ENCODE peak calls at places on chromosomes 13 and 19, in seven cellular contexts. E, S, L, Z, F, W and R are unnamed samples.
A peak's percentile ranks its signal among the peaks of the same experiment; 100 is the strongest.

GRCh38 chr13:91409661-91410060 is 11.2 kb downstream of the GPC5 start:
- DNase-seq in E (no peak), S (no peak), L (no peak), Z (no peak), F (no peak), W (no peak), R (no peak)

GRCh38 chr19:1601613-1602064 is 3.6 kb downstream of the UQCR11 start:
- DNase-seq in E (no peak), S (no peak), L (no peak), Z (no peak), F (no peak), W (no peak), R (no peak)

GRCh38 chr13:32261567-32261966 is 53.6 kb downstream of the ZAR1L start:
- DNase-seq in E (peak; percentile 24), S (peak; percentile 69), L (peak; percentile 91), Z (peak; percentile 91), F (peak; percentile 50), W (peak; percentile 96), R (no peak)

GRCh38 chr19:17762505-17763229 is 11.4 kb downstream of the FCHO1 start:
- DNase-seq in E (no peak), S (no peak), L (no peak), Z (peak; percentile 80), F (no peak), W (no peak), R (no peak)

GRCh38 chr13:42525035-42525504 is 48.9 kb upstream of the TNFSF11 start:
- DNase-seq in E (no peak), S (no peak), L (no peak), Z (peak; percentile 91), F (no peak), W (no peak), R (no peak)

GRCh38 chr13:68025604-68026003 is 795.5 kb upstream of the PCDH9 start:
- DNase-seq in E (no peak), S (no peak), L (no peak), Z (no peak), F (no peak), W (no peak), R (no peak)

GRCh38 chr13:49731766-49732165 is 40.5 kb upstream of the EBPL start:
- DNase-seq in E (no peak), S (no peak), L (no peak), Z (peak; percentile 77), F (peak; percentile 38), W (no peak), R (no peak)

GRCh38 chr19:29098863-29099481 is 114.0 kb downstream of the UQCRFS1 start:
- DNase-seq in E (peak; percentile 54), S (peak; percentile 57), L (peak; percentile 34), Z (peak; percentile 88), F (peak; percentile 7), W (peak; percentile 36), R (no peak)

GRCh38 chr19:48858984-48859710 is 9.3 kb downstream of the PLEKHA4 start:
- DNase-seq in E (no peak), S (peak; percentile 40), L (no peak), Z (no peak), F (no peak), W (no peak), R (no peak)

GRCh38 chr13:41554626-41555386 is 97.5 kb downstream of the RGCC start:
- DNase-seq in E (no peak), S (no peak), L (no peak), Z (no peak), F (no peak), W (no peak), R (peak; percentile 79)

GRCh38 chr19:1590641-1591397 is 1.8 kb downstream of the MBD3 start:
- DNase-seq in E (no peak), S (no peak), L (no peak), Z (peak; percentile 25), F (no peak), W (no peak), R (no peak)

GRCh38 chr13:77113496-77113895 is 86.5 kb upstream of the FBXL3 start:
- DNase-seq in E (no peak), S (no peak), L (no peak), Z (peak; percentile 19), F (no peak), W (no peak), R (no peak)

GRCh38 chr13:77919351-77920294 is 992 bp upstream of the EDNRB start:
- DNase-seq in E (peak; percentile 15), S (peak; percentile 64), L (peak; percentile 51), Z (peak; percentile 42), F (no peak), W (peak; percentile 40), R (no peak)

GRCh38 chr13:51849145-51850101 is 4.4 kb upstream of the TMEM272 start:
- DNase-seq in E (no peak), S (peak; percentile 35), L (no peak), Z (peak; percentile 47), F (no peak), W (no peak), R (no peak)

GRCh38 chr13:96836733-96837132 is 157.5 kb downstream of the OXGR1 start:
- DNase-seq in E (no peak), S (no peak), L (no peak), Z (no peak), F (no peak), W (no peak), R (no peak)

GRCh38 chr19:39906283-39906682 is 28.2 kb downstream of the FCGBP start:
- DNase-seq in E (no peak), S (no peak), L (no peak), Z (no peak), F (no peak), W (no peak), R (no peak)

GRCh38 chr13:27339299-27339698 is 68.7 kb downstream of the RASL11A start:
- DNase-seq in E (no peak), S (no peak), L (no peak), Z (peak; percentile 59), F (no peak), W (no peak), R (peak; percentile 26)

GRCh38 chr13:25249001-25249543 is 38.2 kb downstream of the MTMR6 start:
- DNase-seq in E (no peak), S (no peak), L (no peak), Z (peak; percentile 56), F (no peak), W (no peak), R (peak; percentile 24)

GRCh38 chr13:102670130-102670529 is 24.7 kb downstream of the METTL21C start:
- DNase-seq in E (no peak), S (no peak), L (no peak), Z (no peak), F (no peak), W (no peak), R (no peak)

GRCh38 chr13:95301947-95302386 is 716 bp upstream of the ABCC4 start:
- DNase-seq in E (no peak), S (no peak), L (no peak), Z (no peak), F (no peak), W (no peak), R (no peak)

GRCh38 chr13:49443689-49444516 is at the start of the genes CAB39L and SETDB2:
- DNase-seq in E (peak; percentile 98), S (peak; percentile 99), L (peak; percentile 99), Z (peak; percentile 99), F (peak; percentile 98), W (peak; percentile 99), R (peak; percentile 98)

GRCh38 chr13:33014291-33014690 is 1.9 kb upstream of the KL start:
- DNase-seq in E (no peak), S (no peak), L (no peak), Z (no peak), F (no peak), W (no peak), R (no peak)

GRCh38 chr13:34591801-34592454 is 350.1 kb upstream of the NBEA start:
- DNase-seq in E (no peak), S (peak; percentile 49), L (peak; percentile 29), Z (no peak), F (no peak), W (no peak), R (no peak)

GRCh38 chr13:50125556-50126377 is 110.5 kb downstream of the KCNRG start:
- DNase-seq in E (peak; percentile 96), S (peak; percentile 94), L (peak; percentile 94), Z (peak; percentile 87), F (peak; percentile 66), W (peak; percentile 92), R (no peak)

GRCh38 chr19:12133069-12133468 is 7.1 kb downstream of the ZNF20 start:
- DNase-seq in E (no peak), S (no peak), L (no peak), Z (peak; percentile 35), F (no peak), W (no peak), R (no peak)
- TF ChIP-seq CTCF in E (no peak), S (no peak), L (no peak), Z (no peak), F (no peak), W (no peak), R (no peak)

GRCh38 chr19:35719402-35720162 is 1.8 kb downstream of the KMT2B start:
- DNase-seq in E (no peak), S (no peak), L (no peak), Z (no peak), F (no peak), W (no peak), R (no peak)
- H3K4me3 ChIP-seq in E (peak overlapping the region; percentile 71), S (peak overlapping the region; percentile 96), L (no peak overlapping the region), Z (peak overlapping the region; percentile 60), F (peak overlapping the region; percentile 90), W (no peak overlapping the region), R (peak overlapping the region; percentile 83)

DNA sequence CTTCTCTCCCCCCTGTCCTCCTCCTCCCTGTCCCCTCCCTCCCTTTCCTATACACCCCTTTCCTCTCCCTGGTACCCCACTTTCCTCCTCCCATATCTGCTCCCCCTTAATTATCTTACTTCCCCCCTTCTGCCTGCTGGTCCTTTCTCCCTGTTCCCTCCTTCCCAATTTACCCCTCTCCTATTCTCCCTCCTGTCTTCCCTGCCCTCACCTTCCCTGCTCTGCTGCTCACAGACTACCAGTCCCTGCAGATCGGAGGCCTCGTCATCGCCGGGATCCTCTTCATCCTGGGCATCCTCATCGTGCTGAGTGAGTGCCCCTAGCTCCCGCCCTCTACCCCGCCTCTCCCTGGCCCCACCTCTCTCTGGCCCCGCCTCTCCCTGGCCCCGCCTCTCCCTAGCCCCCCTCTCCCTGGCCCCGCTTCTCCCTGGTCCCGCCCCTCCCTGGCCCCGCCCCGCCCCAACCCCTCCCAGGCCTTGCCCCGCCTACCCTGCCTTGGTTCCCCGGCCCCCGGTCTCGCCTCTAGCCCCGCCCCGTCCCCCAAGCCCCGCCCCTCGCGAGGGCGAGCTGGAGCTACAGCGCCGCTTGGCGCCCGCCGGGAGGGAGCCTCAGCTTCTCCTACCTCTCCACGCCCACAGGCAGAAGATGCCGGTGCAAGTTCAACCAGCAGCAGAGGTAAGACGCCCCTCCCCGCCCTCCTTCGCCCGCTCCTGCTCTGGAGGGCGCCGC is 2.0 kb upstream of the FXYD7 start:
- DNase-seq in E (peak; percentile 94), S (peak; percentile 92), L (peak; percentile 89), Z (peak; percentile 88), F (peak; percentile 78), W (peak; percentile 95), R (peak; percentile 59)
- TF ChIP-seq CTCF in E (peak; percentile 68), S (peak; percentile 50), L (peak; percentile 34), Z (peak; percentile 43), F (peak; percentile 45), W (peak; percentile 67), R (peak; percentile 55)

DNA sequence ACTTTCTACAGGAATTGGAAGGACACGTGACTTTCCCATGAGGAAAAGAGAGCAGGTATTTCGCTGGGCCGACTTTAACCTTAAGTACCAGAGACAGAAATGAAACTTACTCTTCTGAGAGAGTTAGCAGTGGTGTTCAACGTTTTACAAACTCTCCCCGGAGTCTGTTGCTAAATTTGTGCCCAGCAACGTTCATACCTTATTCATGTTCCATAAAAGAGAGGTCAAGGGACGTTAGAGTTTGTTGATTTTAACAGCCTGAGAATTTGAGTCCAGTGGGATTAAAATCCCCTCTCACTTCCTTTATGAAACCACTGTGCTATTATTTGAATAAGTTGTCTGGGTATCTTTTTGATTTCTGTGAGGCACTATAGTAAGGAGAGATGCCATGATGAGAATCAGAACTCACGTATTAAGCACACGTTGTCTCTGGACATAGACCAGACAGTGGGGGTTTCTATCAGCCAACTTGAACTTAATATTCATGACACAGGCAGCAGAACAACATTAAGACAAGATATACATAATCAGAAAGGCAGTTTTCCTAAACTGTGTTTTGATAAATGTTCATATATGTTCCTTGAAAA is 33.4 kb downstream of the SPRY2 start:
- DNase-seq in E (no peak), S (no peak), L (no peak), Z (no peak), F (no peak), W (no peak), R (no peak)
- H3K4me3 ChIP-seq in E (no peak overlapping the region), S (peak overlapping the region; percentile 29), L (no peak overlapping the region), Z (no peak overlapping the region), F (no peak overlapping the region), W (no peak overlapping the region), R (no peak overlapping the region)